ENCODE peak calls at places on chromosomes 12 and 14, in nine cellular contexts. A is Caco-2; R is GM10248; Q is CD4-positive, CD25-positive, alpha-beta regulatory T cell; T is cardiac muscle cell; D is AML-193; K is iris pigment epithelial cell; B is right atrium auricular region; U is BE2C. C is an unnamed sample.

GRCh38 chr12:115507951-115508722 is 769.4 kb downstream of the MED13L start:
- DNase-seq in A (no peak), R (no peak), Q (no peak), T (peak), D (no peak), K (no peak), B (no peak), U (no peak), C (peak)

GRCh38 chr14:63993992-63994391 is 141.2 kb downstream of the SYNE2 start:
- DNase-seq in A (no peak), R (no peak), Q (no peak), T (no peak), D (no peak), K (no peak), B (no peak), U (no peak), C (peak)

GRCh38 chr12:58067610-58068387 is 126.4 kb downstream of the ATP23 start:
- DNase-seq in A (no peak), R (no peak), Q (no peak), T (no peak), D (no peak), K (peak), B (no peak), U (no peak), C (no peak)

GRCh38 chr14:89617471-89618291 is 200.6 kb upstream of the FOXN3 start:
- DNase-seq in A (no peak), R (peak), Q (peak), T (peak), D (peak), K (peak), B (peak), U (peak), C (peak)

GRCh38 chr12:124214574-124214973 is 80.3 kb upstream of the RFLNA start:
- DNase-seq in A (no peak), R (no peak), Q (no peak), T (no peak), D (no peak), K (no peak), B (no peak), U (no peak), C (no peak)

GRCh38 chr12:25756974-25757665 is 201.4 kb upstream of the RASSF8 start:
- DNase-seq in A (peak), R (no peak), Q (no peak), T (peak), D (no peak), K (peak), B (no peak), U (no peak), C (no peak)

GRCh38 chr12:53761306-53761705 is 9.5 kb upstream of the CISTR start:
- DNase-seq in A (no peak), R (no peak), Q (no peak), T (no peak), D (no peak), K (no peak), B (no peak), U (no peak), C (no peak)

GRCh38 chr12:132481771-132482745 is 7.9 kb upstream of the FBRSL1 start:
- DNase-seq in A (no peak), R (no peak), Q (no peak), T (no peak), D (no peak), K (no peak), B (no peak), U (no peak), C (no peak)

GRCh38 chr14:33237102-33237501 is 298.4 kb downstream of the NPAS3 start:
- DNase-seq in A (no peak), R (no peak), Q (no peak), T (no peak), D (no peak), K (no peak), B (no peak), U (no peak), C (no peak)

GRCh38 chr14:99568567-99569560 is 35.1 kb downstream of the CCDC85C start:
- DNase-seq in A (no peak), R (no peak), Q (no peak), T (peak), D (no peak), K (peak), B (peak), U (peak), C (peak)

GRCh38 chr12:242496-242895 is 20.1 kb downstream of the SLC6A13 start:
- DNase-seq in A (no peak), R (no peak), Q (no peak), T (no peak), D (no peak), K (no peak), B (peak), U (no peak), C (no peak)

GRCh38 chr14:22997676-22998323 is 12.1 kb downstream of the C14orf93 start:
- DNase-seq in A (no peak), R (no peak), Q (no peak), T (no peak), D (no peak), K (no peak), B (no peak), U (no peak), C (peak)

GRCh38 chr12:105190530-105190929 is 45.4 kb downstream of the APPL2 start:
- DNase-seq in A (no peak), R (no peak), Q (no peak), T (no peak), D (no peak), K (no peak), B (no peak), U (no peak), C (no peak)

GRCh38 chr12:119326341-119326740 is 8.2 kb upstream of the CCDC60 start:
- DNase-seq in A (no peak), R (no peak), Q (no peak), T (no peak), D (no peak), K (no peak), B (no peak), U (no peak), C (no peak)

GRCh38 chr12:105562727-105563072 is 232.2 kb downstream of the C12orf75 start:
- DNase-seq in A (no peak), R (no peak), Q (no peak), T (no peak), D (no peak), K (no peak), B (no peak), U (no peak), C (no peak)

GRCh38 chr12:92365333-92365732 is 219.7 kb upstream of the BTG1 start:
- DNase-seq in A (no peak), R (peak), Q (no peak), T (no peak), D (no peak), K (no peak), B (no peak), U (no peak), C (no peak)

GRCh38 chr12:62725781-62726180 is 209.2 kb downstream of the PPM1H start:
- DNase-seq in A (no peak), R (no peak), Q (no peak), T (no peak), D (no peak), K (no peak), B (no peak), U (no peak), C (no peak)

GRCh38 chr12:120669055-120669828 is 17.7 kb upstream of the MLEC start:
- DNase-seq in A (no peak), R (no peak), Q (no peak), T (peak), D (no peak), K (peak), B (no peak), U (peak), C (peak)

GRCh38 chr12:12265571-12266388 is 1.1 kb downstream of the LRP6 start:
- DNase-seq in A (no peak), R (no peak), Q (no peak), T (peak), D (no peak), K (peak), B (no peak), U (no peak), C (peak)

C was measured in small intestine.